ENCODE peak calls at places on chromosomes 16 and 17, in ten cellular contexts. F is GM23338, E is OCI-LY7, C is SK-N-SH, O is HCT116, K is PC-3, B is MM.1S, G is GM23248, W is PC-9, X is hepatocyte. M is an unnamed sample.

GRCh38 chr16:26985100-26986065 is 81.3 kb upstream of the C16orf82 start:
- DNase-seq in F (peak; percentile 52), E (no peak), C (no peak), O (no peak), K (no peak), B (no peak), G (no peak), W (no peak), X (no peak), M (no peak)

GRCh38 chr17:20235747-20236146 is 226.6 kb downstream of the SPECC1 start:
- DNase-seq in F (no peak), E (no peak), C (peak; percentile 38), O (no peak), K (no peak), B (no peak), G (no peak), W (no peak), X (no peak), M (no peak)

GRCh38 chr16:50265716-50266336 is 525 bp upstream of the ADCY7 start:
- DNase-seq in F (no peak), E (no peak), C (no peak), O (no peak), K (no peak), B (no peak), G (no peak), W (no peak), X (no peak), M (no peak)

GRCh38 chr17:72244494-72244893 is 123.7 kb downstream of the SOX9 start:
- DNase-seq in F (no peak), E (no peak), C (no peak), O (no peak), K (peak; percentile 72), B (no peak), G (no peak), W (peak; percentile 50), X (no peak), M (no peak)

GRCh38 chr16:50204426-50205108 is 51.5 kb downstream of the TENT4B start:
- DNase-seq in F (no peak), E (no peak), C (no peak), O (no peak), K (no peak), B (no peak), G (peak; percentile 69), W (no peak), X (no peak), M (no peak)

GRCh38 chr17:56629450-56630187 is 36.1 kb downstream of the NOG start:
- DNase-seq in F (peak; percentile 83), E (no peak), C (peak; percentile 36), O (peak; percentile 31), K (peak; percentile 71), B (no peak), G (peak; percentile 59), W (peak; percentile 43), X (peak; percentile 61), M (peak; percentile 67)

GRCh38 chr16:31875112-31875803 is 1.7 kb downstream of the ZNF267 start:
- DNase-seq in F (no peak), E (peak; percentile 56), C (no peak), O (no peak), K (peak; percentile 27), B (no peak), G (peak; percentile 83), W (no peak), X (no peak), M (peak; percentile 85)

GRCh38 chr16:78447164-78447563 is 347.7 kb downstream of the WWOX start:
- DNase-seq in F (no peak), E (no peak), C (no peak), O (no peak), K (no peak), B (no peak), G (no peak), W (no peak), X (no peak), M (no peak)

GRCh38 chr17:5249615-5250014 is 15.0 kb upstream of the SCIMP start:
- DNase-seq in F (peak; percentile 81), E (peak; percentile 89), C (peak; percentile 78), O (peak; percentile 72), K (peak; percentile 77), B (peak; percentile 79), G (peak; percentile 78), W (peak; percentile 59), X (peak; percentile 74), M (peak; percentile 87)

GRCh38 chr16:959232-960040 is 11.3 kb downstream of the LMF1 start:
- DNase-seq in F (no peak), E (no peak), C (no peak), O (no peak), K (no peak), B (no peak), G (no peak), W (no peak), X (no peak), M (no peak)

GRCh38 chr17:10812674-10813073 is 8.8 kb upstream of the TMEM238L start:
- DNase-seq in F (no peak), E (no peak), C (no peak), O (no peak), K (no peak), B (no peak), G (no peak), W (no peak), X (no peak), M (no peak)

GRCh38 chr17:59387351-59388069 is 56.1 kb downstream of the YPEL2 start:
- DNase-seq in F (no peak), E (no peak), C (peak; percentile 82), O (no peak), K (no peak), B (no peak), G (peak; percentile 24), W (no peak), X (peak; percentile 33), M (no peak)
- H3K9me2 ChIP-seq in F (no peaks in the 10 kb centered on the region), E (no peaks in the 10 kb centered on the region), C (no peaks in the 10 kb centered on the region), O (no peaks in the 10 kb centered on the region), K (no peaks in the 10 kb centered on the region), B (no peaks in the 10 kb centered on the region), G (no peaks in the 10 kb centered on the region), W (no peaks in the 10 kb centered on the region), X (no peaks in the 10 kb centered on the region), M (no peaks in the 10 kb centered on the region)

DNA sequence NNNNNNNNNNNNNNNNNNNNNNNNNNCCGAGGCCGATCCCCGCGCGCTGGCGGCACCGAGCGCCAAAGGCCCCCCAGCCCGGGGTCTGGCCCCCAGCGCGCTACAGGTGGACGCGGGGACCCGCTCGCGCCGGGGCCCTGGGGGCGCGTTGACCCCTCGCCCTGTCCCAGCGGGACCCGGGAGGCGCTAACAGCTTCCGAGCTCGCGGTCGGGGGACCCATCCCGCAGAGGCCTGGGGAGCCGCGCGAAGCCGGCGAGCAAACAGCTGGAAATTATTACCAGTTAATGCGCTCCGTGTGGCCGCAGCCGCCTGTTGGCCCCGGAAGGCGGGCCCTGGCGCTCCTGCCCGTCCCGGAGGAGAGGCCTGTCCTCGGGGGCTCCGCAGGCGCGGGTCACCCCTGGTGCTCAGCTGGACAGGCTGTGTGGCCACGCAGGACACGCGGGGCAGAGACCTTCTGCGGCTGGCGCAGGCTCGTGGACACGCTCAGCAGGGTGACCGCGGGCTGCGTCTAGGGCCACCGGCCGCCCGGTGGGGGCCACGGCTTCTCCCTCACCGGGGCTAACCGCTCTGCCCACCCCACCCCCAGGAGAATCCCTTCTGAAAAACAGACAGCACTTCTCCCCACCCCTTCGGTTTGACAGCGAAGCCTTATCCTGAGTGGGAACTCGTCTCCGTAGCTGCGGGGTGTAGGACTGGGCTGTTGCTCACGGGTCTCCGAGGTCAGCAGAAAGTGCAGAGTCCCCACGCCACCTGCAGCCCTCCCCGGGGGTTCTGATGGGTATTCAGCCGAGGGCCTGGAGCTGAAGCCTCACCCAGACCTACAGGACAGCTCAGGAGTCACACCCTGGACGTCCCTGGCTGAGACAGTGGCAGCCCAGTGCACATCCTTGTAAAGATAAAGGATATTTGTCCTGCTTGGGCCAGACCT is 138.7 kb upstream of the RPH3AL start:
- DNase-seq in F (peak; percentile 77), E (peak; percentile 15), C (peak; percentile 94), O (no peak), K (no peak), B (no peak), G (peak; percentile 90), W (no peak), X (peak; percentile 82), M (no peak)
- H3K27ac ChIP-seq in F (peak overlapping the region; percentile 83), E (no peak overlapping the region), C (peak overlapping the region; percentile 40), O (no peak overlapping the region), K (no peak overlapping the region), B (no peak overlapping the region), G (peak overlapping the region; percentile 3), W (no peak overlapping the region), X (no peak overlapping the region), M (no peak overlapping the region)

GRCh38 chr17:79841369-79842135 is 2.3 kb upstream of the CBX4 start:
- DNase-seq in F (peak; percentile 69), E (no peak), C (no peak), O (no peak), K (no peak), B (no peak), G (no peak), W (no peak), X (peak; percentile 40), M (no peak)
- H3K4me3 ChIP-seq in F (peak overlapping the region; percentile 64), E (no peak overlapping the region), C (no peak overlapping the region), O (no peak overlapping the region), K (no peak overlapping the region), B (no peak overlapping the region), G (no peak overlapping the region), W (no peak overlapping the region), X (no peak overlapping the region), M (no peak overlapping the region)

GRCh38 chr16:85014311-85014710 is 3.0 kb upstream of the ZDHHC7 start:
- DNase-seq in F (no peak), E (no peak), C (no peak), O (no peak), K (no peak), B (no peak), G (no peak), W (no peak), X (no peak), M (no peak)
- H3K9me2 ChIP-seq in F (no peaks in the 10 kb centered on the region), E (no peaks in the 10 kb centered on the region), C (no peaks in the 10 kb centered on the region), O (no peaks in the 10 kb centered on the region), K (no peaks in the 10 kb centered on the region), B (no peaks in the 10 kb centered on the region), G (no peaks in the 10 kb centered on the region), W (no peaks in the 10 kb centered on the region), X (no peaks in the 10 kb centered on the region), M (no peaks in the 10 kb centered on the region)